ENCODE peak calls at places on chromosomes 1 and 21, in nine cellular contexts. A, N, Z, U, W, V, J, E and F are unnamed samples.

GRCh38 chr1:1452882-1453281 is 3.4 kb downstream of the ATAD3C start:
- DNase-seq in A (no peak), N (no peak), Z (no peak), U (no peak), W (no peak), V (no peak), J (no peak), E (no peak), F (no peak)

GRCh38 chr1:1616045-1616821 is 933 bp downstream of the MIB2 start:
- DNase-seq in A (no peak), N (peak; percentile 67), Z (no peak), U (peak; percentile 60), W (no peak), V (peak; percentile 77), J (peak; percentile 46), E (peak; percentile 85), F (peak; percentile 76)

GRCh38 chr21:46124926-46125845 is 27.3 kb downstream of the COL6A2 start:
- DNase-seq in A (no peak), N (no peak), Z (no peak), U (no peak), W (no peak), V (no peak), J (no peak), E (peak; percentile 21), F (no peak)

GRCh38 chr1:206608108-206608698 is 4.1 kb downstream of the EIF2D start:
- DNase-seq in A (peak; percentile 60), N (peak; percentile 68), Z (peak; percentile 65), U (peak; percentile 68), W (peak; percentile 21), V (peak; percentile 62), J (peak; percentile 54), E (peak; percentile 64), F (peak; percentile 67)

GRCh38 chr1:49106438-49106837 is 329.7 kb upstream of the BEND5 start:
- DNase-seq in A (no peak), N (no peak), Z (no peak), U (peak; percentile 77), W (no peak), V (no peak), J (no peak), E (no peak), F (no peak)

GRCh38 chr1:12549460-12550349 is 68.3 kb downstream of the DHRS3 start:
- DNase-seq in A (no peak), N (peak; percentile 95), Z (no peak), U (peak; percentile 98), W (peak; percentile 83), V (peak; percentile 86), J (no peak), E (no peak), F (peak; percentile 36)

GRCh38 chr1:172628416-172628815 is 30.5 kb upstream of the FASLG start:
- DNase-seq in A (no peak), N (no peak), Z (no peak), U (no peak), W (no peak), V (no peak), J (no peak), E (no peak), F (no peak)

GRCh38 chr1:40344597-40344996 is 27.5 kb upstream of the COL9A2 start:
- DNase-seq in A (peak; percentile 45), N (peak; percentile 81), Z (peak; percentile 18), U (no peak), W (no peak), V (peak; percentile 68), J (no peak), E (peak; percentile 13), F (no peak)

GRCh38 chr21:33751120-33751519 is 108.8 kb downstream of the ITSN1 start:
- DNase-seq in A (no peak), N (peak; percentile 72), Z (no peak), U (no peak), W (no peak), V (no peak), J (no peak), E (no peak), F (no peak)

GRCh38 chr1:75482951-75483350 is 128.0 kb downstream of the SLC44A5 start:
- DNase-seq in A (no peak), N (no peak), Z (no peak), U (no peak), W (no peak), V (no peak), J (no peak), E (no peak), F (no peak)

DNA sequence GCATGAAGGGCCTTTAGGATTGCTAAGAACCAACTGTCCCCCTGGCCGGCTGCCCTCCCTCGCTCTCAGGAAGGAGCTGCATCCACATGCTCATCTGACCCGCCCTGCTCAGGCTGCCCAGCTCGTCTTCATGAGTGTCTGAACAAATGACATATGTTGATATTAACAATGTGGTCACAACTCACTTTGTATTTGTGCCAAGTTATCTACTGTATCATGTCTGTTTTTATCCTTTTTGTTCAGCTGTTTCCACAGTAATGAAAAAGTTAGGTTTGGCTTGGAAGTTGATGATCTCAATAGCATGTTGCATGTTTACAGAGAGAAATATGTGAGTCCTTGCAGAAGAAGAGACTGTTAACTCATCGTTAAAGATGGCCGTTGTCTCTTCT is 75.1 kb downstream of the PHTF1 start:
- DNase-seq in A (no peak), N (peak; percentile 66), Z (no peak), U (no peak), W (no peak), V (peak; percentile 24), J (no peak), E (peak; percentile 51), F (no peak)
- TF ChIP-seq EZH2phosphoT487 in A (no peak), N (no peak), Z (no peak), U (no peak), W (no peak), V (no peak), J (no peak), E (no peak), F (no peak)

DNA sequence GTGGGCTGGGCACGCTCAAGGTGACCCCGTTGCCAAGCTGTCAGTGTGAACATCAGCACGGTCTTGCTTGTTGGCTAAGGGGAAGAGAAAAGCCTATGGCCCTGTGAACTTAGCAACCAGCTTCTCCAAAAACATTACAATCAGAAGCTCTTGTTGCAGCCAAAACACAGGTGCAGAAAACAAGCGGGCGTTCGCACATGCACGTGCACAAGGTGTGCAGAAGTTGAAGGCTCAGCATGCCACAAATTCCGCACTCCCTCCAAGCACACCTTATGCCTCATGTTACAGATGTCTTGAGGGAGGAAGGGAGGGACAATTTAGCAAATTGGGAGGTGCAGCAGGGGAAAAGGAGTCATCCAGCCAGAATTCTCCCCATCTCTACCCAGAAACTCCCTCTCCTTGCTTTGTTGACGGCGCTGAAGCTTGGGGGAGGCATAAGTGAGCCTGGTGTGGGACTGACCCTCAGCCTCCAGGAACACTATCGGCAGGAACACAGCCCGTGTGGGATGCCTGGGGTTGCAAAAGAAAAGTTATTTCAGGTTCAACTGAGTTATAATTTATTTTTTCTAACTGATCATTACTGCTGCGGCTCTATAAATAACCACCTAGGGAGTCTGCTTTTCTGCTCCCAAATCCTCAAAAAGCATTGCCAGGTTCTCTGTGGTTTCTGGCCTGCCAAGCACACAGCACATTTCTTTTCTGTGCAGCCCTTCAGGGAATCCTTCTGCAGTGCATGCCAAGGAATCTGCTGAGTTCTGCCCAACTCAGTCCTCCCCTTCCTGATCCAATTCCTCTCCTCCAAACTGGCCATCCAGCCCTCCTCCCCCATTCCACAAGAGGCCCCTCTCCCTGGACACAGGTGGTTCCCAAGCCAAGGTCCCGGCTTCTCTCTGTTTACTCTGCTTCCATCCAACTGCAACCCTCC is 62.1 kb downstream of the HIVEP3 start:
- DNase-seq in A (no peak), N (peak; percentile 44), Z (no peak), U (no peak), W (no peak), V (no peak), J (no peak), E (no peak), F (no peak)
- TF ChIP-seq EZH2phosphoT487 in A (no peak), N (no peak), Z (no peak), U (no peak), W (no peak), V (no peak), J (no peak), E (no peak), F (no peak)

GRCh38 chr1:244659694-244660093 is 6.8 kb downstream of the DESI2 start:
- DNase-seq in A (no peak), N (no peak), Z (no peak), U (peak; percentile 37), W (no peak), V (no peak), J (no peak), E (no peak), F (no peak)
- TF ChIP-seq EZH2phosphoT487 in A (no peak), N (no peak), Z (no peak), U (no peak), W (no peak), V (no peak), J (no peak), E (no peak), F (no peak)

GRCh38 chr1:6345460-6345859 is 48.1 kb downstream of the ACOT7 start:
- DNase-seq in A (no peak), N (no peak), Z (no peak), U (no peak), W (no peak), V (no peak), J (no peak), E (no peak), F (no peak)

GRCh38 chr1:6347641-6348487 is 45.7 kb downstream of the ACOT7 start:
- DNase-seq in A (peak; percentile 49), N (peak; percentile 41), Z (peak; percentile 66), U (peak; percentile 63), W (no peak), V (peak; percentile 65), J (peak; percentile 21), E (peak; percentile 77), F (peak; percentile 70)

GRCh38 chr1:6342031-6342430 is 51.5 kb downstream of the ACOT7 start:
- DNase-seq in A (no peak), N (peak; percentile 27), Z (no peak), U (no peak), W (no peak), V (no peak), J (no peak), E (no peak), F (no peak)

GRCh38 chr1:6345009-6345408 is 48.6 kb downstream of the ACOT7 start:
- DNase-seq in A (no peak), N (no peak), Z (no peak), U (no peak), W (no peak), V (no peak), J (no peak), E (no peak), F (no peak)

GRCh38 chr1:6343506-6344405 is 49.8 kb downstream of the ACOT7 start:
- DNase-seq in A (peak; percentile 58), N (peak; percentile 89), Z (peak; percentile 90), U (peak; percentile 100), W (peak; percentile 45), V (peak; percentile 86), J (peak; percentile 36), E (peak; percentile 83), F (peak; percentile 91)
- TF ChIP-seq EZH2phosphoT487 in A (no peak), N (no peak), Z (no peak), U (no peak), W (no peak), V (no peak), J (no peak), E (no peak), F (no peak)